ENCODE peak calls at places on chromosomes 11 and 22, in four cellular contexts. One of them, this sample, is unnamed.

GRCh38 chr11:1554981-1555712 is 16.9 kb downstream of the DUSP8 start:
- DNase-seq in GM12878: no peak
- DNase-seq in HepG2: no peak
- DNase-seq in K562: no peak
- DNase-seq in this sample: no peak

GRCh38 chr22:24510694-24511625 is 15.8 kb downstream of the UPB1 start:
- DNase-seq in HepG2: peak
- DNase-seq in K562: peak
- DNase-seq in GM12878: no peak
- DNase-seq in this sample: no peak

GRCh38 chr11:134224710-134225662 is 515 bp downstream of the VPS26B start:
- DNase-seq in HepG2: peak
- DNase-seq in GM12878: no peak
- DNase-seq in K562: peak
- DNase-seq in this sample: peak

GRCh38 chr11:72308226-72309073 is 64.5 kb upstream of the PHOX2A start:
- DNase-seq in GM12878: no peak
- DNase-seq in HepG2: no peak
- DNase-seq in K562: no peak
- DNase-seq in this sample: no peak

GRCh38 chr22:29994027-29994715 is 86.1 kb upstream of the HORMAD2 start:
- DNase-seq in GM12878: no peak
- DNase-seq in HepG2: peak
- DNase-seq in K562: no peak
- DNase-seq in this sample: no peak

GRCh38 chr11:8090756-8091155 is 9.7 kb downstream of the TUB start:
- DNase-seq in K562: peak
- DNase-seq in HepG2: peak
- DNase-seq in GM12878: no peak
- DNase-seq in this sample: peak

GRCh38 chr11:132042296-132042695 is 671.9 kb downstream of the NTM start:
- DNase-seq in K562: no peak
- DNase-seq in GM12878: no peak
- DNase-seq in HepG2: no peak
- DNase-seq in this sample: no peak

GRCh38 chr11:75155570-75156422 is 4.9 kb downstream of the SLCO2B1 start:
- DNase-seq in HepG2: peak
- DNase-seq in K562: peak
- DNase-seq in GM12878: no peak
- DNase-seq in this sample: no peak

GRCh38 chr11:17798253-17798652 is 63.7 kb downstream of the KCNC1 start:
- DNase-seq in HepG2: no peak
- DNase-seq in K562: no peak
- DNase-seq in GM12878: no peak
- DNase-seq in this sample: no peak

GRCh38 chr11:126432525-126432924 is 77.0 kb downstream of the ST3GAL4 start:
- DNase-seq in GM12878: no peak
- DNase-seq in HepG2: no peak
- DNase-seq in K562: no peak
- DNase-seq in this sample: no peak

DNA sequence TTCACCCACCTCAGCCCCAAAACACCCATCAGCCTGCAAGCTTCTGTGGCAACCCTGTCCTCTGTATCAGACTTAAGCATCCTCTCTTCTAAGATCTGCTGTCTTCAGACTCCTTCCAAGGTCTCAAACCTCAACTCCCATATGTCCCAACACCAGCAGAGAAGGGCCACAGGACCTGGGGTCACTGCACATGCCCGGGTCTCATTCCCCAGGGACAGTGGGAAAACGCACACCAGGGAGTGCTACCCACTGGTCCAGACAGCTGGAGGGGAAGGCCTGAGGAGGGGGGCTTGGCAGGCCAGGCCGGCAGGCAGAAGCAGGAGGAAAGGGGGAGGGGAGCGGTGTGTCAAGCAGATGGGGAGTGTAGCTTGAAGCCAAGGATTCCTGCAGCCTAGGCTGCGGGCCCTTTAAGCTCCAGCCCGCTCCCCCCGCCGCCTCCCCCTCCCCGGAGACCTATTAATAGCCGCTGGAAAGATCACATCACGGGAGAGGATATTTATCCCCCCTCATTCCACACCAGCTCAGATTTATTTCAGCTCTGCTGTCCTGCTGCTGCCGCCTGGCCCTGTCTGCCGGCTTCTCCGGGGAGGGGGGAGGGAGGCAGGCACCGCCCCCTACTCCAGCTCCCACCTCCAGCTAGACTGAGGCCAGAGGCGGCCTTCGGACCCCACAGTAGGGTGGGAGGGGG is 16.7 kb downstream of the BCL9L start:
- DNase-seq in HepG2: no peak
- DNase-seq in K562: no peak
- DNase-seq in GM12878: no peak
- DNase-seq in this sample: peak
- TF ChIP-seq ETV6 in HepG2: no peak
- TF ChIP-seq ETV6 in K562: no peak
- TF ChIP-seq ETV6 in GM12878: no peak
- TF ChIP-seq ETV6 in this sample: no peak

GRCh38 chr22:39942433-39943213 is 17.6 kb upstream of the TMA7B start:
- DNase-seq in HepG2: no peak
- DNase-seq in K562: no peak
- DNase-seq in GM12878: no peak
- DNase-seq in this sample: no peak

GRCh38 chr22:39941661-39942060 is 18.5 kb upstream of the TMA7B start:
- DNase-seq in K562: no peak
- DNase-seq in HepG2: peak
- DNase-seq in GM12878: no peak
- DNase-seq in this sample: no peak

GRCh38 chr22:39940757-39941305 is 19.4 kb upstream of the TMA7B start:
- DNase-seq in GM12878: no peak
- DNase-seq in K562: no peak
- DNase-seq in HepG2: no peak
- DNase-seq in this sample: no peak

GRCh38 chr22:39943941-39944624 is 16.1 kb upstream of the TMA7B start:
- DNase-seq in HepG2: no peak
- DNase-seq in GM12878: no peak
- DNase-seq in K562: no peak
- DNase-seq in this sample: no peak

DNA sequence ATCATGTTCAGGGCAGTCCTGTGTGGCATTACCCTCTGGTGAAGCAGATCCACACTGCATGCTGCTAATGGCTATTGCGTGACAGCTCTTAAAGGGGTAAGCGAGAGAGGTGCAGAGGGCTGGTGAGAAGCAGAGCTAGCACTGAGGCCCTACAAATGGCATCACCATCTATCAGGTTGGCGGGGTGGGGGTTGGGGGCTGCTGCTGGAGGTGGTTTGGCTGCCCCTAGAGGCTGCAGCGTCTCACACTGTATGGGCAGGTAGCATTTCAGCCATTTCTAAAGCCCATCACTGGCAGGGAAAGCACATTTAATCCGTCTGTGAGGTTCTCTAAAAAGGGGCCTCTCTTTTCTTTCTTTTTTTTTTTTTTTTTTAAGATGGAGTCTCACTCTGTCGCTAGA is 16.8 kb upstream of the TMA7B start:
- DNase-seq in HepG2: no peak
- DNase-seq in GM12878: no peak
- DNase-seq in K562: peak
- DNase-seq in this sample: peak
- TF ChIP-seq CTCF in HepG2: no peak
- TF ChIP-seq CTCF in GM12878: peak
- TF ChIP-seq CTCF in K562: peak
- TF ChIP-seq CTCF in this sample: peak

DNA sequence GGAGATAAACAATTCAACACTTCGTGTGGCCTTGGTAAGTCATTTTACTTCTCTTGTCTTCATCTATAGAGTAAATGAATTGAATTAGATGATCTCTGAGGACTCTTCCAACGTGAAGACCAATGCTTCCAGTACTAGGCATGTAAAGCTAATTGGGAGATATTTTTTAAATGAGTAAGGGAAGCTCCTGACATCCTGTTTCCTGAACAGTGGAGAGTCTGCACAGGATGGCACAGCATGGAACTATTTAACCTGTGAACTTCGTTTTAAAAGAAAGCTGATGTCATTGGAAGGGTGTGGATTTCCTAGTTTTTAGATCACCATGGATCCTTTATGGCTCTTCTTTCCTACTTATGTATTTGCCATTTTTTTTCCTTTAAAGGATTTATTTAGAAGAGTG is 48.4 kb upstream of the HSD17B12 start:
- DNase-seq in GM12878: no peak
- DNase-seq in HepG2: no peak
- DNase-seq in K562: no peak
- DNase-seq in this sample: no peak
- TF ChIP-seq ETV6 in GM12878: no peak
- TF ChIP-seq ETV6 in HepG2: no peak
- TF ChIP-seq ETV6 in K562: no peak
- TF ChIP-seq ETV6 in this sample: no peak

GRCh38 chr11:121648306-121648705 is 195.5 kb upstream of the SORL1-AS1 start:
- DNase-seq in HepG2: no peak
- DNase-seq in K562: no peak
- DNase-seq in GM12878: no peak
- DNase-seq in this sample: no peak
- TF ChIP-seq CTCF in HepG2: no peak
- TF ChIP-seq CTCF in K562: no peak
- TF ChIP-seq CTCF in GM12878: no peak
- TF ChIP-seq CTCF in this sample: no peak

GRCh38 chr11:47565340-47566165 is at the start of gene PTPMT1:
- DNase-seq in HepG2: peak
- DNase-seq in K562: peak
- DNase-seq in GM12878: no peak
- DNase-seq in this sample: peak

GRCh38 chr11:47558695-47559094 is 5.8 kb upstream of the CELF1 start:
- DNase-seq in GM12878: no peak
- DNase-seq in K562: no peak
- DNase-seq in HepG2: no peak
- DNase-seq in this sample: no peak

GRCh38 chr11:47566166-47566546 is 757 bp downstream of the PTPMT1 start:
- DNase-seq in HepG2: no peak
- DNase-seq in GM12878: no peak
- DNase-seq in K562: no peak
- DNase-seq in this sample: peak

GRCh38 chr11:47564933-47565339 is 463 bp upstream of the PTPMT1 start:
- DNase-seq in K562: no peak
- DNase-seq in GM12878: no peak
- DNase-seq in HepG2: no peak
- DNase-seq in this sample: no peak

DNA sequence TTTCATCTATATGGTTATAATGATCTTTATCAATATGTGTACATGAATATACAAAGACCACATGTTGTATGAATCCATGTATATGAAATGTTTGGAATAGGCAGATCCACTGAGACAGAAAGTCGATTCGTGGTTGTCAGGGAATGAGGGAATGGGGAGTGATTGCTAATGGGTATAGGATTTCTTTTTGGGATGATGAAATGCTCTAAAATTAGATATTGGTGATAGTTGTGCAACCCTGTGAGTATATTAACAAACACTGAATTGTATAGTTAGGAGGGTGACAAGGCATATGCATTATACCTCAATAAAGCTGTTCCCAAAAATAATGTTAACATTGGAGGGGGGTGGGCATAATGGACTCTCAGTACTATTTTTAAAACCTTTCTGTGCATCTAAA is 5.0 kb upstream of the PTPMT1 start:
- DNase-seq in HepG2: no peak
- DNase-seq in GM12878: no peak
- DNase-seq in K562: no peak
- DNase-seq in this sample: no peak
- TF ChIP-seq ETV6 in HepG2: no peak
- TF ChIP-seq ETV6 in GM12878: no peak
- TF ChIP-seq ETV6 in K562: no peak
- TF ChIP-seq ETV6 in this sample: no peak

GRCh38 chr11:94501522-94501921 is 7.7 kb downstream of the ANKRD49 start:
- DNase-seq in GM12878: no peak
- DNase-seq in K562: no peak
- DNase-seq in HepG2: no peak
- DNase-seq in this sample: no peak
- TF ChIP-seq CTCF in GM12878: peak
- TF ChIP-seq CTCF in K562: no peak
- TF ChIP-seq CTCF in HepG2: no peak
- TF ChIP-seq CTCF in this sample: no peak

GRCh38 chr11:35635933-35636332 is 17.7 kb downstream of the FJX1 start:
- DNase-seq in GM12878: no peak
- DNase-seq in K562: no peak
- DNase-seq in HepG2: no peak
- DNase-seq in this sample: no peak

GRCh38 chr11:35629511-35629910 is 11.3 kb downstream of the FJX1 start:
- DNase-seq in HepG2: no peak
- DNase-seq in GM12878: no peak
- DNase-seq in K562: no peak
- DNase-seq in this sample: no peak

GRCh38 chr11:35629914-35630313 is 11.7 kb downstream of the FJX1 start:
- DNase-seq in K562: no peak
- DNase-seq in HepG2: peak
- DNase-seq in GM12878: no peak
- DNase-seq in this sample: no peak

GRCh38 chr11:35633827-35634226 is 15.6 kb downstream of the FJX1 start:
- DNase-seq in HepG2: peak
- DNase-seq in GM12878: no peak
- DNase-seq in K562: no peak
- DNase-seq in this sample: no peak

DNA sequence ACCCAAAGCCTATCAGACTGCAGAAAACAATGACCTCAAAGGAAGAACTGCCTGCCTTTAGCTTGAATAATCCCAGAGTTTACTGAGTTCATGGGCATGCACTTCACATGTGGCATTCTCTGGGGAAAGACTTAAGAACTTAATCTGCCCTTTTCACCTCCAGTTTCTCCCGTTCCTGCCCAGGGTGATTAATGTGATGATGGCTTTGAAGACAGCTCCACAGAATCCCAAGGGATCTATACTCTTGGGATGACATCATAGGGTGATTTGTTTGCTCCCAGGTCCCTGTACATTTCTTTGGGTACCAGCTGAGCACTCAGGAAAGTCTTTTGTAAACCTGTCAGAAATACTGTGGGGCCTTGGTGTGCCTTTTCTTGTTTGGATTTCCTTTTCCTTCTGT is 14.0 kb downstream of the FJX1 start:
- DNase-seq in K562: no peak
- DNase-seq in GM12878: no peak
- DNase-seq in HepG2: no peak
- DNase-seq in this sample: no peak
- TF ChIP-seq ETV6 in K562: no peak
- TF ChIP-seq ETV6 in GM12878: no peak
- TF ChIP-seq ETV6 in HepG2: no peak
- TF ChIP-seq ETV6 in this sample: no peak

GRCh38 chr11:81007046-81007445 is 1566.2 kb upstream of the TENM4 start:
- DNase-seq in K562: no peak
- DNase-seq in HepG2: no peak
- DNase-seq in GM12878: no peak
- DNase-seq in this sample: no peak
- TF ChIP-seq CTCF in K562: no peak
- TF ChIP-seq CTCF in HepG2: no peak
- TF ChIP-seq CTCF in GM12878: peak
- TF ChIP-seq CTCF in this sample: no peak

DNA sequence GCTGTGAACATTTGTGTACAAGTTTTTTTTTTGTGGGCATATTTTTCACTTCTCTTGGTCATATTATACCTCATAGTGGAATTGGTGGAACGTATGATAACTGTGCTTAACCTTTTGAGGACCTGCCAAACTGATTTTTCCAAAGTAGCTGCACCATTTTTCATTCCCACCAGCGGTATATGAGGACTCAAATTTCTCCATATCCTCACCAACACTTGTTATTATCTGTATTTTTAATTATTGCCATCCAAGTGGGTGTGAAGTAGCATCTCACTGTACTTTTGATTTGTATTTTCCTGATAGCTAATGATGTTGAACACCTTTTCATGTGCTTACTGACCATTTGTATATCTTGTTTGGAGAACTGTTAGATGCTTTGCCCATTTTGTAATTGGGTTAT is 47.8 kb downstream of the CCDC15 start:
- DNase-seq in GM12878: no peak
- DNase-seq in HepG2: no peak
- DNase-seq in K562: no peak
- DNase-seq in this sample: no peak
- TF ChIP-seq ETV6 in GM12878: no peak
- TF ChIP-seq ETV6 in HepG2: no peak
- TF ChIP-seq ETV6 in K562: no peak
- TF ChIP-seq ETV6 in this sample: no peak